ENCODE peak calls at places on chromosomes 13 and 19, in five cellular contexts. One of them, this sample, is unnamed.

GRCh38 chr19:17753976-17754375 is 2.7 kb downstream of the FCHO1 start:
- DNase-seq in NCI-H187 treated with DMSO at 0.1 percent for 48 hours: no peak
- DNase-seq in HEK293T: peak; percentile 49
- DNase-seq in amniotic stem cell: no peak
- DNase-seq in endothelial cell: no peak
- DNase-seq in this sample: peak; percentile 50

GRCh38 chr13:24894277-24894971 is 130.5 kb downstream of the RNF17 start:
- DNase-seq in NCI-H187 treated with DMSO at 0.1 percent for 48 hours: no peak
- DNase-seq in HEK293T: no peak
- DNase-seq in amniotic stem cell: no peak
- DNase-seq in endothelial cell: no peak
- DNase-seq in this sample: no peak

GRCh38 chr13:20505405-20506366 is 20.0 kb downstream of the CRYL1 start:
- DNase-seq in NCI-H187 treated with DMSO at 0.1 percent for 48 hours: no peak
- DNase-seq in HEK293T: no peak
- DNase-seq in amniotic stem cell: no peak
- DNase-seq in endothelial cell: no peak
- DNase-seq in this sample: no peak

GRCh38 chr13:31073859-31074718 is 87.6 kb downstream of the HSPH1 start:
- DNase-seq in NCI-H187 treated with DMSO at 0.1 percent for 48 hours: no peak
- DNase-seq in HEK293T: no peak
- DNase-seq in amniotic stem cell: no peak
- DNase-seq in endothelial cell: no peak
- DNase-seq in this sample: no peak

GRCh38 chr19:41299755-41300089 is 10.2 kb upstream of the CCDC97 start:
- DNase-seq in NCI-H187 treated with DMSO at 0.1 percent for 48 hours: no peak
- DNase-seq in HEK293T: no peak
- DNase-seq in amniotic stem cell: no peak
- DNase-seq in endothelial cell: no peak
- DNase-seq in this sample: no peak

GRCh38 chr19:2127758-2128157 is 23.6 kb downstream of the AP3D1 start:
- DNase-seq in NCI-H187 treated with DMSO at 0.1 percent for 48 hours: no peak
- DNase-seq in HEK293T: no peak
- DNase-seq in amniotic stem cell: no peak
- DNase-seq in endothelial cell: no peak
- DNase-seq in this sample: no peak

GRCh38 chr13:113544071-113544891 is 40.3 kb upstream of the TFDP1 start:
- DNase-seq in NCI-H187 treated with DMSO at 0.1 percent for 48 hours: no peak
- DNase-seq in HEK293T: no peak
- DNase-seq in amniotic stem cell: no peak
- DNase-seq in endothelial cell: no peak
- DNase-seq in this sample: no peak

GRCh38 chr13:38159710-38160109 is 189.9 kb upstream of the UFM1 start:
- DNase-seq in NCI-H187 treated with DMSO at 0.1 percent for 48 hours: no peak
- DNase-seq in HEK293T: no peak
- DNase-seq in amniotic stem cell: no peak
- DNase-seq in endothelial cell: no peak
- DNase-seq in this sample: no peak

GRCh38 chr13:32229443-32229842 is 85.7 kb downstream of the ZAR1L start:
- DNase-seq in NCI-H187 treated with DMSO at 0.1 percent for 48 hours: no peak
- DNase-seq in HEK293T: no peak
- DNase-seq in amniotic stem cell: no peak
- DNase-seq in endothelial cell: no peak
- DNase-seq in this sample: no peak

GRCh38 chr19:20077791-20078463 is at the start of gene ZNF90:
- DNase-seq in NCI-H187 treated with DMSO at 0.1 percent for 48 hours: peak; percentile 29
- DNase-seq in HEK293T: no peak
- DNase-seq in amniotic stem cell: peak; percentile 86
- DNase-seq in endothelial cell: peak; percentile 87
- DNase-seq in this sample: peak; percentile 82

GRCh38 chr13:44930280-44930679 is 59.0 kb downstream of the NUFIP1 start:
- DNase-seq in NCI-H187 treated with DMSO at 0.1 percent for 48 hours: no peak
- DNase-seq in HEK293T: no peak
- DNase-seq in amniotic stem cell: no peak
- DNase-seq in endothelial cell: no peak
- DNase-seq in this sample: no peak

GRCh38 chr19:50478901-50479715 is 2.5 kb upstream of the GARIN5A start:
- DNase-seq in NCI-H187 treated with DMSO at 0.1 percent for 48 hours: no peak
- DNase-seq in HEK293T: peak; percentile 75
- DNase-seq in amniotic stem cell: no peak
- DNase-seq in endothelial cell: no peak
- DNase-seq in this sample: no peak

GRCh38 chr19:17125728-17126677 is 50.4 kb downstream of the MYO9B start:
- DNase-seq in NCI-H187 treated with DMSO at 0.1 percent for 48 hours: no peak
- DNase-seq in HEK293T: no peak
- DNase-seq in amniotic stem cell: no peak
- DNase-seq in endothelial cell: no peak
- DNase-seq in this sample: no peak

GRCh38 chr19:56015756-56016155 is 29.2 kb downstream of the NLRP5 start:
- DNase-seq in NCI-H187 treated with DMSO at 0.1 percent for 48 hours: no peak
- DNase-seq in HEK293T: no peak
- DNase-seq in amniotic stem cell: no peak
- DNase-seq in endothelial cell: no peak
- DNase-seq in this sample: no peak

GRCh38 chr19:31784631-31785237 is 435.5 kb upstream of the TSHZ3 start:
- DNase-seq in NCI-H187 treated with DMSO at 0.1 percent for 48 hours: no peak
- DNase-seq in HEK293T: no peak
- DNase-seq in amniotic stem cell: no peak
- DNase-seq in endothelial cell: no peak
- DNase-seq in this sample: no peak

GRCh38 chr19:12574036-12574435 is 22.8 kb upstream of the ZNF564 start:
- DNase-seq in NCI-H187 treated with DMSO at 0.1 percent for 48 hours: peak; percentile 24
- DNase-seq in HEK293T: no peak
- DNase-seq in amniotic stem cell: no peak
- DNase-seq in endothelial cell: no peak
- DNase-seq in this sample: no peak

GRCh38 chr13:108361769-108362168 is 92.3 kb downstream of the TNFSF13B start:
- DNase-seq in NCI-H187 treated with DMSO at 0.1 percent for 48 hours: no peak
- DNase-seq in HEK293T: no peak
- DNase-seq in amniotic stem cell: no peak
- DNase-seq in endothelial cell: no peak
- DNase-seq in this sample: no peak

GRCh38 chr19:46295401-46296308 is 1.2 kb upstream of the HIF3A start:
- DNase-seq in NCI-H187 treated with DMSO at 0.1 percent for 48 hours: no peak
- DNase-seq in HEK293T: no peak
- DNase-seq in amniotic stem cell: no peak
- DNase-seq in endothelial cell: no peak
- DNase-seq in this sample: no peak

GRCh38 chr13:113452942-113453901 is at the start of gene ADPRHL1:
- DNase-seq in NCI-H187 treated with DMSO at 0.1 percent for 48 hours: peak; percentile 32
- DNase-seq in HEK293T: no peak
- DNase-seq in amniotic stem cell: no peak
- DNase-seq in endothelial cell: no peak
- DNase-seq in this sample: no peak

GRCh38 chr13:113155982-113156655 is 2.3 kb upstream of the PROZ start:
- DNase-seq in NCI-H187 treated with DMSO at 0.1 percent for 48 hours: no peak
- DNase-seq in HEK293T: no peak
- DNase-seq in amniotic stem cell: no peak
- DNase-seq in endothelial cell: no peak
- DNase-seq in this sample: no peak

GRCh38 chr19:33785795-33786194 is 10.9 kb upstream of the KCTD15 start:
- DNase-seq in NCI-H187 treated with DMSO at 0.1 percent for 48 hours: no peak
- DNase-seq in HEK293T: no peak
- DNase-seq in amniotic stem cell: no peak
- DNase-seq in endothelial cell: no peak
- DNase-seq in this sample: no peak

GRCh38 chr13:48158915-48159314 is 64.0 kb upstream of the MED4 start:
- DNase-seq in NCI-H187 treated with DMSO at 0.1 percent for 48 hours: no peak
- DNase-seq in HEK293T: no peak
- DNase-seq in amniotic stem cell: no peak
- DNase-seq in endothelial cell: no peak
- DNase-seq in this sample: no peak

GRCh38 chr19:18304194-18304495 is 18.7 kb downstream of the LSM4 start:
- DNase-seq in NCI-H187 treated with DMSO at 0.1 percent for 48 hours: no peak
- DNase-seq in HEK293T: no peak
- DNase-seq in amniotic stem cell: no peak
- DNase-seq in endothelial cell: no peak
- DNase-seq in this sample: no peak

GRCh38 chr19:35248310-35249145 is at the start of gene LSR:
- DNase-seq in NCI-H187 treated with DMSO at 0.1 percent for 48 hours: peak; percentile 91
- DNase-seq in HEK293T: peak; percentile 84
- DNase-seq in amniotic stem cell: no peak
- DNase-seq in endothelial cell: peak; percentile 51
- DNase-seq in this sample: no peak